ENCODE peak calls at places on chromosome 2, in nine cellular contexts. J, M, I, L, S, K, D, X and B are unnamed samples.

GRCh38 chr2:108917078-108917440 is 72.0 kb downstream of the EDAR start:
- DNase-seq in J (peak; percentile 61), M (no peak), I (no peak), L (peak; percentile 38), S (no peak), K (no peak), D (no peak), X (no peak), B (no peak)

GRCh38 chr2:196427996-196428634 is 211.4 kb upstream of the CCDC150 start:
- DNase-seq in J (no peak), M (no peak), I (no peak), L (no peak), S (no peak), K (no peak), D (no peak), X (no peak), B (no peak)

GRCh38 chr2:223238301-223238700 is 186.3 kb downstream of the KCNE4 start:
- DNase-seq in J (peak; percentile 47), M (no peak), I (no peak), L (no peak), S (no peak), K (no peak), D (no peak), X (no peak), B (no peak)

GRCh38 chr2:196718796-196719564 is 79.5 kb downstream of the CCDC150 start:
- DNase-seq in J (peak; percentile 95), M (peak; percentile 49), I (no peak), L (peak; percentile 63), S (no peak), K (no peak), D (peak; percentile 51), X (no peak), B (no peak)

GRCh38 chr2:29920631-29921559 is 491 bp downstream of the ALK start:
- DNase-seq in J (peak; percentile 57), M (peak; percentile 13), I (no peak), L (no peak), S (no peak), K (no peak), D (peak; percentile 76), X (no peak), B (peak; percentile 5)

GRCh38 chr2:96868555-96869280 is 1.2 kb downstream of the SEMA4C start:
- DNase-seq in J (peak; percentile 92), M (peak; percentile 83), I (no peak), L (peak; percentile 89), S (peak; percentile 97), K (no peak), D (peak; percentile 97), X (peak; percentile 80), B (peak; percentile 57)

GRCh38 chr2:190829642-190830041 is 51.0 kb upstream of the GLS start:
- DNase-seq in J (no peak), M (no peak), I (no peak), L (no peak), S (no peak), K (no peak), D (no peak), X (no peak), B (no peak)

GRCh38 chr2:99000708-99001107 is 64.7 kb upstream of the CRACDL start:
- DNase-seq in J (no peak), M (no peak), I (no peak), L (no peak), S (no peak), K (no peak), D (no peak), X (no peak), B (no peak)

GRCh38 chr2:112821142-112821541 is 15.4 kb downstream of the IL1B start:
- DNase-seq in J (no peak), M (no peak), I (no peak), L (no peak), S (no peak), K (no peak), D (no peak), X (no peak), B (no peak)

GRCh38 chr2:119253760-119254600 is 30.3 kb downstream of the STEAP3 start:
- DNase-seq in J (no peak), M (no peak), I (no peak), L (peak; percentile 18), S (no peak), K (no peak), D (no peak), X (no peak), B (no peak)

DNA sequence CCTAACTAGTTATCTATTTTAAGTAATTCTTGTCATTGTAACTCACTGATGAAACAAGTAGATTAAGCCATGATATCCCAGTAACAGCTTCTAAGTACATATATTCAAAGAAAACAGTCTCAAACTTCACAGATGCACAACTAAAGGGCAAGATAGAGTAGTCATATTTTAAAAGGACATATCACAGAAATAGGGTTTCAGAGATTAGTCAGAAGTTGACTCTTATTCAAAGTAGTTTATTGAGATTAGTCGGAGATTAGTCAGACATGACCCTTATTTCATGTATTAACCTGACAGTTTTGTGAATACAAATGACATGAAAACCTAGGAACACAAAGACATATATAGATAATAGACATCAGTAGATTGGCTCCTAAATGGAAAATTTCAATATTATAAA is 15.9 kb upstream of the CHAC2 start:
- DNase-seq in J (peak; percentile 72), M (no peak), I (no peak), L (no peak), S (no peak), K (no peak), D (no peak), X (no peak), B (no peak)
- H3K27ac ChIP-seq in J (peak overlapping the region; percentile 22), M (no peak overlapping the region), I (no peak overlapping the region), L (no peak overlapping the region), S (no peak overlapping the region), K (no peak overlapping the region), D (no peak overlapping the region), X (no peak overlapping the region), B (no peak overlapping the region)

GRCh38 chr2:104654813-104655212 is 199.1 kb upstream of the POU3F3 start:
- DNase-seq in J (no peak), M (no peak), I (no peak), L (no peak), S (no peak), K (peak; percentile 37), D (peak; percentile 87), X (no peak), B (no peak)
- H3K4me3 ChIP-seq in J (no peak overlapping the region), M (no peak overlapping the region), I (no peak overlapping the region), L (no peak overlapping the region), S (no peak overlapping the region), K (no peak overlapping the region), D (no peak overlapping the region), X (no peak overlapping the region), B (no peak overlapping the region)

GRCh38 chr2:128901572-128902391 is 583.1 kb upstream of the HS6ST1 start:
- DNase-seq in J (no peak), M (no peak), I (no peak), L (no peak), S (no peak), K (peak; percentile 89), D (peak; percentile 51), X (no peak), B (no peak)
- H3K27ac ChIP-seq in J (no peak overlapping the region), M (no peak overlapping the region), I (no peak overlapping the region), L (no peak overlapping the region), S (no peak overlapping the region), K (no peak overlapping the region), D (no peak overlapping the region), X (no peak overlapping the region), B (no peak overlapping the region)

DNA sequence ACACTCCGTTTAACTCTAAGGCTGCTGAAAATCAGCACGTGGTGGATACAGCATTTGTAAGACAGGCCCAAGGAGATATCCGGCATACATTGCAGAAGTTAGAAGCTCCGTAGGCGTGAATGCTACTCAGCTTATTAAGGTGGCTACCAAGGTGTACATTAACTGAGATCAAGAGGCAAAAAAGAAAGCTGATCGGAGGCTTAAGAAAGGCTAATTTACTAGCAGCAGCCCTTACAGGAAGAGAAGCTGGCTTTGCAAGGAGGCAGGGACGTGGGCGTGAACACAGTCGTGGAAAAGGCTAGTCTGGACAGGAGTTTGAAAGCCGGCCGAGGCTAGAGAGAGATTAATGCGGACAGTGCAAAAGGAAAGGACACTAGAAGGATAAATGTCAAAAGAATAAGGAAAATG is 45.7 kb upstream of the SELENOI start:
- DNase-seq in J (peak; percentile 75), M (peak; percentile 34), I (no peak), L (peak; percentile 59), S (no peak), K (no peak), D (no peak), X (no peak), B (no peak)
- H3K4me3 ChIP-seq in J (peak overlapping the region; percentile 82), M (no peak overlapping the region), I (no peak overlapping the region), L (peak overlapping the region; percentile 50), S (peak overlapping the region; percentile 59), K (peak overlapping the region; percentile 66), D (no peak overlapping the region), X (peak overlapping the region; percentile 56), B (peak overlapping the region; percentile 87)

GRCh38 chr2:60553992-60554648 is 666 bp upstream of the BCL11A start:
- DNase-seq in J (peak; percentile 54), M (peak; percentile 61), I (peak; percentile 69), L (peak; percentile 79), S (no peak), K (no peak), D (peak; percentile 47), X (no peak), B (no peak)
- H3K27ac ChIP-seq in J (no peak overlapping the region), M (peak overlapping the region; percentile 86), I (peak overlapping the region; percentile 90), L (peak overlapping the region; percentile 70), S (no peak overlapping the region), K (peak overlapping the region; percentile 76), D (no peak overlapping the region), X (no peak overlapping the region), B (no peak overlapping the region)

GRCh38 chr2:42171396-42171971 is 2.3 kb downstream of the EML4 start:
- DNase-seq in J (no peak), M (no peak), I (peak; percentile 16), L (no peak), S (no peak), K (no peak), D (peak; percentile 45), X (no peak), B (peak; percentile 71)

GRCh38 chr2:42169869-42170465 is 814 bp downstream of the EML4 start:
- DNase-seq in J (peak; percentile 39), M (no peak), I (peak; percentile 71), L (no peak), S (no peak), K (no peak), D (peak; percentile 34), X (no peak), B (peak; percentile 11)

GRCh38 chr2:42172020-42172419 is 2.9 kb downstream of the EML4 start:
- DNase-seq in J (no peak), M (no peak), I (no peak), L (no peak), S (no peak), K (no peak), D (no peak), X (no peak), B (no peak)

GRCh38 chr2:42170619-42171395 is 1.7 kb downstream of the EML4 start:
- DNase-seq in J (no peak), M (no peak), I (peak; percentile 23), L (no peak), S (no peak), K (no peak), D (no peak), X (no peak), B (no peak)

DNA sequence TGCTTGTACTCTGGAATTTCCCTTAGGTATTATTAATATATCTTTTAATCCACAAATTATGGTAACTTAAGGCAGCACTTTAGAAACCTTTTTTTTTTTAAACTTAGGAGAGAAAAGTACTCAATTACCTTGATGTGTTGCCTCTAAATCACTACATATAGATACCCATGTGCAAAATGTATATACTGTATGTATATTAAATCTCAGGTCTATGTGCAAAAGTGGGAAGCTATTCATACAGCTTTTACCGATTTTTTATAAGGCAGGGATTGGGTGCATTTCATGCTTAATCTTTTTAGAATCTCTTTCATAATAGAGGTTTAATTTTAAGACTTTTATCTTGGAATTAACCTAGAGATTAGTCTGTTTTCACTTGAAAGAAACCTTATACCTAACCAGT is 3.4 kb downstream of the EML4 start:
- DNase-seq in J (no peak), M (no peak), I (no peak), L (no peak), S (no peak), K (no peak), D (no peak), X (no peak), B (no peak)
- H3K4me3 ChIP-seq in J (no peak overlapping the region), M (no peak overlapping the region), I (peak overlapping the region; percentile 82), L (no peak overlapping the region), S (no peak overlapping the region), K (no peak overlapping the region), D (peak overlapping the region; percentile 100), X (no peak overlapping the region), B (peak overlapping the region; percentile 99)